ENCODE peak calls at places on chromosomes 2 and 18, in ten cellular contexts. X is fibroblast of villous mesenchyme, I is GM12865, J is dorsolateral prefrontal cortex, C is endothelial cell of umbilical vein, Q is tibial artery, E is caudate nucleus, H is heart right ventricle, D is MM.1S, K is type B pancreatic cell. F is an unnamed sample.

GRCh38 chr18:29925566-29925965 is 1117.0 kb downstream of the DSC3 start:
- DNase-seq in C (no peak), J (no peak), X (no peak), Q (no peak), K (no peak), D (no peak), I (no peak), E (no peak), H (no peak), F (no peak)

GRCh38 chr2:109373791-109374547 is 239.8 kb downstream of the SEPTIN10 start:
- DNase-seq in J (no peak), I (no peak), D (no peak), C (no peak), E (no peak), H (no peak), K (peak), X (no peak), Q (no peak), F (no peak)

GRCh38 chr2:151410485-151410833 is 757 bp downstream of the RIF1 start:
- DNase-seq in K (no peak), I (no peak), D (peak), E (no peak), J (peak), C (no peak), X (peak), H (no peak), Q (peak), F (peak)

GRCh38 chr2:182404102-182404501 is 22.7 kb downstream of the PDE1A start:
- DNase-seq in I (no peak), X (peak), K (no peak), E (no peak), Q (no peak), H (no peak), D (no peak), C (peak), J (no peak), F (peak)

GRCh38 chr2:233466991-233467603 is 99.5 kb downstream of the USP40 start:
- DNase-seq in E (no peak), K (no peak), C (no peak), H (no peak), J (peak), D (no peak), X (no peak), I (no peak), Q (no peak), F (no peak)

GRCh38 chr18:808086-808485 is 4.0 kb downstream of the YES1 start:
- DNase-seq in C (peak), K (no peak), Q (no peak), H (no peak), E (no peak), I (no peak), D (no peak), X (no peak), J (no peak), F (no peak)

GRCh38 chr2:98474979-98475632 is 30.4 kb downstream of the INPP4A start:
- DNase-seq in K (no peak), D (no peak), E (no peak), J (no peak), X (no peak), H (no peak), Q (no peak), C (no peak), I (no peak), F (no peak)

GRCh38 chr2:71891155-71891554 is 256.5 kb downstream of the CYP26B1 start:
- DNase-seq in C (no peak), J (no peak), E (no peak), H (no peak), Q (no peak), K (peak), X (no peak), I (no peak), D (no peak), F (no peak)

GRCh38 chr18:38563396-38563980 is 997.9 kb upstream of the CELF4 start:
- DNase-seq in E (no peak), H (no peak), K (no peak), C (no peak), J (no peak), Q (no peak), D (no peak), X (no peak), I (no peak), F (peak)

GRCh38 chr18:25420091-25420490 is 68.1 kb upstream of the ZNF521 start:
- DNase-seq in D (no peak), I (no peak), J (no peak), H (no peak), Q (no peak), K (no peak), C (no peak), E (no peak), X (no peak), F (no peak)

GRCh38 chr2:160401895-160402294 is 91.7 kb downstream of the RBMS1 start:
- DNase-seq in J (no peak), K (no peak), I (no peak), C (no peak), H (no peak), Q (no peak), X (no peak), E (no peak), D (no peak), F (no peak)

GRCh38 chr2:109487237-109487869 is 126.4 kb downstream of the SEPTIN10 start:
- DNase-seq in E (no peak), H (no peak), K (no peak), C (peak), D (no peak), X (peak), J (no peak), Q (no peak), I (no peak), F (peak)

GRCh38 chr2:210399440-210400041 is 77.0 kb downstream of the LANCL1 start:
- DNase-seq in Q (no peak), D (peak), E (no peak), H (no peak), C (peak), K (no peak), I (peak), J (no peak), X (peak), F (peak)

GRCh38 chr2:73987109-73987947 is 2.6 kb downstream of the TET3 start:
- DNase-seq in Q (no peak), J (no peak), H (peak), I (peak), X (peak), E (no peak), C (peak), D (no peak), K (no peak), F (no peak)

GRCh38 chr2:230137902-230138539 is 69.3 kb upstream of the SLC16A14 start:
- DNase-seq in J (no peak), I (no peak), D (no peak), K (no peak), H (no peak), X (no peak), Q (no peak), C (no peak), E (no peak), F (peak)

GRCh38 chr18:59026364-59026763 is 113.3 kb upstream of the SEC11C start:
- DNase-seq in I (no peak), H (no peak), C (no peak), J (no peak), K (no peak), D (no peak), E (no peak), X (no peak), Q (no peak), F (no peak)

GRCh38 chr2:176129013-176129796 is at the start of gene HOXD8:
- DNase-seq in E (no peak), I (no peak), H (peak), Q (no peak), C (peak), K (peak), X (peak), D (no peak), J (no peak), F (peak)

GRCh38 chr2:1804865-1805264 is 60.5 kb upstream of the PXDN start:
- DNase-seq in C (no peak), H (no peak), X (no peak), D (no peak), J (no peak), E (no peak), Q (no peak), I (no peak), K (no peak), F (no peak)

GRCh38 chr2:43152186-43152585 is 74.2 kb downstream of the ZFP36L2 start:
- DNase-seq in H (no peak), K (no peak), I (no peak), X (no peak), C (no peak), E (no peak), J (no peak), D (no peak), Q (no peak), F (no peak)

GRCh38 chr2:132429351-132429750 is 12.7 kb downstream of the GPR39 start:
- DNase-seq in D (no peak), X (no peak), Q (no peak), C (no peak), I (no peak), K (no peak), H (no peak), E (no peak), J (no peak), F (no peak)

GRCh38 chr2:55500025-55500424 is 19.5 kb upstream of the CFAP36 start:
- DNase-seq in H (no peak), D (peak), E (no peak), C (no peak), J (no peak), K (no peak), X (peak), Q (no peak), I (no peak), F (peak)

GRCh38 chr18:61833978-61834377 is 58.8 kb downstream of the RNF152 start:
- DNase-seq in D (no peak), X (peak), Q (no peak), J (no peak), K (no peak), I (no peak), C (peak), E (no peak), H (no peak), F (peak)

GRCh38 chr2:80489718-80490117 is 185.2 kb upstream of the LRRTM1 start:
- DNase-seq in H (no peak), X (peak), I (no peak), Q (no peak), E (no peak), C (peak), D (no peak), J (no peak), K (no peak), F (peak)

GRCh38 chr2:127676906-127677305 is 1.6 kb upstream of the LIMS2 start:
- DNase-seq in H (peak), X (no peak), J (no peak), C (no peak), D (no peak), Q (peak), E (no peak), I (no peak), K (no peak), F (no peak)

GRCh38 chr18:67359868-67360838 is 156.4 kb downstream of the DSEL start:
- DNase-seq in H (no peak), X (peak), I (peak), K (no peak), J (peak), C (peak), D (peak), E (peak), Q (peak), F (peak)

GRCh38 chr2:42767080-42767898 is 3.4 kb upstream of the OXER1 start:
- DNase-seq in C (no peak), X (no peak), K (no peak), D (no peak), E (no peak), I (no peak), Q (no peak), H (no peak), J (no peak), F (no peak)

GRCh38 chr2:61045999-61046398 is 19.7 kb upstream of the SANBR start:
- DNase-seq in J (no peak), E (no peak), Q (no peak), C (no peak), D (no peak), X (peak), K (no peak), H (no peak), I (no peak), F (no peak)

GRCh38 chr18:30970201-30970816 is 72.2 kb downstream of the DSC3 start:
- DNase-seq in D (peak), K (no peak), I (peak), E (no peak), X (no peak), C (peak), H (no peak), Q (no peak), J (no peak), F (peak)

GRCh38 chr2:121489944-121490585 is 40.6 kb upstream of the RNU4ATAC start:
- DNase-seq in E (no peak), D (peak), Q (no peak), K (no peak), C (no peak), J (no peak), I (no peak), X (peak), H (no peak), F (no peak)

GRCh38 chr2:31886700-31887099 is 124.1 kb downstream of the MEMO1 start:
- DNase-seq in J (no peak), X (no peak), I (peak), H (no peak), Q (no peak), D (no peak), K (no peak), E (no peak), C (no peak), F (peak)

GRCh38 chr2:49044680-49045079 is 109.6 kb downstream of the FSHR start:
- DNase-seq in H (no peak), X (no peak), I (no peak), D (peak), Q (no peak), E (no peak), K (no peak), J (no peak), C (no peak), F (no peak)

GRCh38 chr2:17589406-17590035 is 49.0 kb downstream of the VSNL1 start:
- DNase-seq in J (no peak), X (no peak), H (no peak), Q (no peak), E (no peak), C (no peak), K (no peak), D (no peak), I (no peak), F (no peak)

GRCh38 chr2:178177066-178177679 is 17.1 kb upstream of the OSBPL6 start:
- DNase-seq in D (no peak), I (no peak), Q (no peak), J (no peak), H (no peak), E (no peak), C (no peak), K (no peak), X (no peak), F (peak)

GRCh38 chr2:14632133-14632936 is at the start of gene LRATD1:
- DNase-seq in E (peak), K (peak), Q (peak), X (peak), H (peak), D (no peak), C (peak), J (peak), I (no peak), F (peak)

GRCh38 chr2:231557571-231558217 is 27.4 kb upstream of the NMUR1 start:
- DNase-seq in I (peak), C (peak), Q (peak), E (peak), X (peak), K (no peak), J (peak), H (peak), D (peak), F (peak)

GRCh38 chr18:23229472-23229871 is 94.2 kb downstream of the CABLES1 start:
- DNase-seq in X (peak), J (no peak), K (no peak), E (no peak), I (no peak), H (no peak), C (no peak), D (no peak), Q (no peak), F (no peak)

GRCh38 chr2:202037086-202037485 is 3.4 kb downstream of the FZD7 start:
- DNase-seq in J (no peak), D (no peak), C (no peak), E (no peak), X (peak), H (no peak), I (no peak), Q (no peak), K (no peak), F (peak)

GRCh38 chr2:11866358-11867335 is 120.2 kb downstream of the LPIN1 start:
- DNase-seq in J (no peak), D (no peak), C (no peak), I (peak), X (no peak), H (no peak), K (no peak), Q (no peak), E (no peak), F (no peak)